ENCODE peak calls at places on chromosomes 12 and 14, in ten cellular contexts. One of them, this sample, is unnamed.

GRCh38 chr14:100417466-100417865 is 94.3 kb downstream of the SLC25A47 start:
- DNase-seq in CD8-positive, alpha-beta T cell: no peak
- DNase-seq in PC-3: peak
- DNase-seq in activated naive CD4-positive, alpha-beta T cell treated with anti-CD3 and anti-CD28 coated beads, Interleukin-2, amount 10 ng/mL, durations not matched to agents 7 days and 5 days: no peak
- DNase-seq in AG10803: peak
- DNase-seq in NCI-H1436: peak
- DNase-seq in OCI-M1: peak
- DNase-seq in dorsolateral prefrontal cortex: peak
- DNase-seq in ascending aorta: no peak
- DNase-seq in astrocyte of the spinal cord: peak
- DNase-seq in this sample: peak

GRCh38 chr12:56488041-56488955 is at the start of gene GLS2:
- DNase-seq in CD8-positive, alpha-beta T cell: peak
- DNase-seq in OCI-M1: no peak
- DNase-seq in ascending aorta: no peak
- DNase-seq in PC-3: peak
- DNase-seq in AG10803: peak
- DNase-seq in activated naive CD4-positive, alpha-beta T cell treated with anti-CD3 and anti-CD28 coated beads, Interleukin-2, amount 10 ng/mL, durations not matched to agents 7 days and 5 days: peak
- DNase-seq in dorsolateral prefrontal cortex: peak
- DNase-seq in astrocyte of the spinal cord: peak
- DNase-seq in NCI-H1436: peak
- DNase-seq in this sample: peak

GRCh38 chr12:118582863-118583262 is 206.5 kb downstream of the SUDS3 start:
- DNase-seq in OCI-M1: no peak
- DNase-seq in CD8-positive, alpha-beta T cell: no peak
- DNase-seq in activated naive CD4-positive, alpha-beta T cell treated with anti-CD3 and anti-CD28 coated beads, Interleukin-2, amount 10 ng/mL, durations not matched to agents 7 days and 5 days: no peak
- DNase-seq in astrocyte of the spinal cord: no peak
- DNase-seq in PC-3: no peak
- DNase-seq in ascending aorta: no peak
- DNase-seq in AG10803: no peak
- DNase-seq in NCI-H1436: no peak
- DNase-seq in dorsolateral prefrontal cortex: no peak
- DNase-seq in this sample: no peak

GRCh38 chr14:38116895-38117294 is 90.8 kb upstream of the SSTR1 start:
- DNase-seq in PC-3: no peak
- DNase-seq in ascending aorta: no peak
- DNase-seq in NCI-H1436: no peak
- DNase-seq in CD8-positive, alpha-beta T cell: no peak
- DNase-seq in dorsolateral prefrontal cortex: no peak
- DNase-seq in activated naive CD4-positive, alpha-beta T cell treated with anti-CD3 and anti-CD28 coated beads, Interleukin-2, amount 10 ng/mL, durations not matched to agents 7 days and 5 days: no peak
- DNase-seq in astrocyte of the spinal cord: no peak
- DNase-seq in OCI-M1: no peak
- DNase-seq in AG10803: no peak
- DNase-seq in this sample: no peak

GRCh38 chr14:40312296-40312695 is 880.1 kb upstream of the FBXO33 start:
- DNase-seq in dorsolateral prefrontal cortex: no peak
- DNase-seq in AG10803: no peak
- DNase-seq in PC-3: peak
- DNase-seq in OCI-M1: no peak
- DNase-seq in NCI-H1436: no peak
- DNase-seq in astrocyte of the spinal cord: no peak
- DNase-seq in activated naive CD4-positive, alpha-beta T cell treated with anti-CD3 and anti-CD28 coated beads, Interleukin-2, amount 10 ng/mL, durations not matched to agents 7 days and 5 days: no peak
- DNase-seq in ascending aorta: no peak
- DNase-seq in CD8-positive, alpha-beta T cell: no peak
- DNase-seq in this sample: no peak

GRCh38 chr14:59100203-59100602 is 88.3 kb upstream of the DAAM1 start:
- DNase-seq in dorsolateral prefrontal cortex: no peak
- DNase-seq in CD8-positive, alpha-beta T cell: no peak
- DNase-seq in PC-3: no peak
- DNase-seq in activated naive CD4-positive, alpha-beta T cell treated with anti-CD3 and anti-CD28 coated beads, Interleukin-2, amount 10 ng/mL, durations not matched to agents 7 days and 5 days: no peak
- DNase-seq in ascending aorta: no peak
- DNase-seq in AG10803: no peak
- DNase-seq in NCI-H1436: no peak
- DNase-seq in OCI-M1: no peak
- DNase-seq in astrocyte of the spinal cord: no peak
- DNase-seq in this sample: no peak

GRCh38 chr12:88856201-88856600 is 275.9 kb upstream of the KITLG start:
- DNase-seq in AG10803: no peak
- DNase-seq in NCI-H1436: no peak
- DNase-seq in OCI-M1: no peak
- DNase-seq in activated naive CD4-positive, alpha-beta T cell treated with anti-CD3 and anti-CD28 coated beads, Interleukin-2, amount 10 ng/mL, durations not matched to agents 7 days and 5 days: no peak
- DNase-seq in PC-3: no peak
- DNase-seq in dorsolateral prefrontal cortex: no peak
- DNase-seq in CD8-positive, alpha-beta T cell: no peak
- DNase-seq in astrocyte of the spinal cord: no peak
- DNase-seq in ascending aorta: no peak
- DNase-seq in this sample: no peak

GRCh38 chr12:132284071-132284492 is 45.3 kb downstream of the GALNT9 start:
- DNase-seq in NCI-H1436: no peak
- DNase-seq in PC-3: peak
- DNase-seq in AG10803: peak
- DNase-seq in activated naive CD4-positive, alpha-beta T cell treated with anti-CD3 and anti-CD28 coated beads, Interleukin-2, amount 10 ng/mL, durations not matched to agents 7 days and 5 days: peak
- DNase-seq in OCI-M1: peak
- DNase-seq in astrocyte of the spinal cord: no peak
- DNase-seq in ascending aorta: no peak
- DNase-seq in dorsolateral prefrontal cortex: peak
- DNase-seq in CD8-positive, alpha-beta T cell: no peak
- DNase-seq in this sample: no peak

GRCh38 chr12:20367731-20368652 is at the start of gene PDE3A:
- DNase-seq in OCI-M1: peak
- DNase-seq in activated naive CD4-positive, alpha-beta T cell treated with anti-CD3 and anti-CD28 coated beads, Interleukin-2, amount 10 ng/mL, durations not matched to agents 7 days and 5 days: no peak
- DNase-seq in CD8-positive, alpha-beta T cell: no peak
- DNase-seq in dorsolateral prefrontal cortex: peak
- DNase-seq in astrocyte of the spinal cord: peak
- DNase-seq in ascending aorta: no peak
- DNase-seq in AG10803: peak
- DNase-seq in PC-3: peak
- DNase-seq in NCI-H1436: no peak
- DNase-seq in this sample: peak

GRCh38 chr14:24679248-24680085 is 45.5 kb upstream of the GZMB start:
- DNase-seq in AG10803: no peak
- DNase-seq in PC-3: no peak
- DNase-seq in dorsolateral prefrontal cortex: no peak
- DNase-seq in astrocyte of the spinal cord: no peak
- DNase-seq in activated naive CD4-positive, alpha-beta T cell treated with anti-CD3 and anti-CD28 coated beads, Interleukin-2, amount 10 ng/mL, durations not matched to agents 7 days and 5 days: no peak
- DNase-seq in NCI-H1436: no peak
- DNase-seq in ascending aorta: no peak
- DNase-seq in OCI-M1: no peak
- DNase-seq in CD8-positive, alpha-beta T cell: no peak
- DNase-seq in this sample: no peak

GRCh38 chr14:20855652-20856291 is 35.4 kb upstream of the RNASE3 start:
- DNase-seq in astrocyte of the spinal cord: peak
- DNase-seq in CD8-positive, alpha-beta T cell: no peak
- DNase-seq in ascending aorta: no peak
- DNase-seq in NCI-H1436: no peak
- DNase-seq in OCI-M1: peak
- DNase-seq in AG10803: peak
- DNase-seq in dorsolateral prefrontal cortex: peak
- DNase-seq in PC-3: peak
- DNase-seq in activated naive CD4-positive, alpha-beta T cell treated with anti-CD3 and anti-CD28 coated beads, Interleukin-2, amount 10 ng/mL, durations not matched to agents 7 days and 5 days: peak
- DNase-seq in this sample: no peak

GRCh38 chr14:57754558-57754957 is 111.3 kb downstream of the SLC35F4 start:
- DNase-seq in NCI-H1436: no peak
- DNase-seq in OCI-M1: no peak
- DNase-seq in PC-3: no peak
- DNase-seq in activated naive CD4-positive, alpha-beta T cell treated with anti-CD3 and anti-CD28 coated beads, Interleukin-2, amount 10 ng/mL, durations not matched to agents 7 days and 5 days: no peak
- DNase-seq in astrocyte of the spinal cord: no peak
- DNase-seq in AG10803: no peak
- DNase-seq in ascending aorta: no peak
- DNase-seq in CD8-positive, alpha-beta T cell: no peak
- DNase-seq in dorsolateral prefrontal cortex: no peak
- DNase-seq in this sample: no peak

GRCh38 chr12:92469837-92470236 is 233.0 kb upstream of the PLEKHG7 start:
- DNase-seq in OCI-M1: no peak
- DNase-seq in activated naive CD4-positive, alpha-beta T cell treated with anti-CD3 and anti-CD28 coated beads, Interleukin-2, amount 10 ng/mL, durations not matched to agents 7 days and 5 days: no peak
- DNase-seq in astrocyte of the spinal cord: peak
- DNase-seq in AG10803: peak
- DNase-seq in PC-3: peak
- DNase-seq in ascending aorta: no peak
- DNase-seq in dorsolateral prefrontal cortex: no peak
- DNase-seq in CD8-positive, alpha-beta T cell: no peak
- DNase-seq in NCI-H1436: no peak
- DNase-seq in this sample: no peak

GRCh38 chr12:100798799-100799198 is 4.2 kb downstream of the ANO4 start:
- DNase-seq in CD8-positive, alpha-beta T cell: no peak
- DNase-seq in PC-3: no peak
- DNase-seq in NCI-H1436: no peak
- DNase-seq in ascending aorta: no peak
- DNase-seq in astrocyte of the spinal cord: peak
- DNase-seq in OCI-M1: no peak
- DNase-seq in AG10803: no peak
- DNase-seq in dorsolateral prefrontal cortex: no peak
- DNase-seq in activated naive CD4-positive, alpha-beta T cell treated with anti-CD3 and anti-CD28 coated beads, Interleukin-2, amount 10 ng/mL, durations not matched to agents 7 days and 5 days: no peak
- DNase-seq in this sample: no peak

GRCh38 chr12:118034429-118035193 is 18.1 kb downstream of the RFC5 start:
- DNase-seq in CD8-positive, alpha-beta T cell: no peak
- DNase-seq in AG10803: peak
- DNase-seq in ascending aorta: no peak
- DNase-seq in NCI-H1436: no peak
- DNase-seq in PC-3: peak
- DNase-seq in activated naive CD4-positive, alpha-beta T cell treated with anti-CD3 and anti-CD28 coated beads, Interleukin-2, amount 10 ng/mL, durations not matched to agents 7 days and 5 days: no peak
- DNase-seq in dorsolateral prefrontal cortex: no peak
- DNase-seq in OCI-M1: peak
- DNase-seq in astrocyte of the spinal cord: peak
- DNase-seq in this sample: no peak

GRCh38 chr12:111404362-111405148 is 1.2 kb upstream of the SH2B3 start:
- DNase-seq in CD8-positive, alpha-beta T cell: no peak
- DNase-seq in PC-3: no peak
- DNase-seq in dorsolateral prefrontal cortex: no peak
- DNase-seq in NCI-H1436: no peak
- DNase-seq in activated naive CD4-positive, alpha-beta T cell treated with anti-CD3 and anti-CD28 coated beads, Interleukin-2, amount 10 ng/mL, durations not matched to agents 7 days and 5 days: peak
- DNase-seq in astrocyte of the spinal cord: no peak
- DNase-seq in OCI-M1: peak
- DNase-seq in AG10803: no peak
- DNase-seq in ascending aorta: no peak
- DNase-seq in this sample: no peak

GRCh38 chr12:2108166-2108565 is 55.4 kb downstream of the CACNA1C start:
- DNase-seq in ascending aorta: no peak
- DNase-seq in AG10803: no peak
- DNase-seq in dorsolateral prefrontal cortex: no peak
- DNase-seq in activated naive CD4-positive, alpha-beta T cell treated with anti-CD3 and anti-CD28 coated beads, Interleukin-2, amount 10 ng/mL, durations not matched to agents 7 days and 5 days: no peak
- DNase-seq in OCI-M1: no peak
- DNase-seq in PC-3: no peak
- DNase-seq in CD8-positive, alpha-beta T cell: no peak
- DNase-seq in astrocyte of the spinal cord: no peak
- DNase-seq in NCI-H1436: no peak
- DNase-seq in this sample: no peak

GRCh38 chr12:14905269-14906004 is 19.8 kb upstream of the MGP start:
- DNase-seq in AG10803: no peak
- DNase-seq in CD8-positive, alpha-beta T cell: no peak
- DNase-seq in OCI-M1: no peak
- DNase-seq in PC-3: no peak
- DNase-seq in astrocyte of the spinal cord: peak
- DNase-seq in ascending aorta: no peak
- DNase-seq in NCI-H1436: no peak
- DNase-seq in dorsolateral prefrontal cortex: no peak
- DNase-seq in activated naive CD4-positive, alpha-beta T cell treated with anti-CD3 and anti-CD28 coated beads, Interleukin-2, amount 10 ng/mL, durations not matched to agents 7 days and 5 days: no peak
- DNase-seq in this sample: no peak

GRCh38 chr14:61638595-61639391 is 56.5 kb upstream of the HIF1A start:
- DNase-seq in PC-3: peak
- DNase-seq in AG10803: no peak
- DNase-seq in astrocyte of the spinal cord: no peak
- DNase-seq in CD8-positive, alpha-beta T cell: no peak
- DNase-seq in NCI-H1436: no peak
- DNase-seq in activated naive CD4-positive, alpha-beta T cell treated with anti-CD3 and anti-CD28 coated beads, Interleukin-2, amount 10 ng/mL, durations not matched to agents 7 days and 5 days: no peak
- DNase-seq in OCI-M1: no peak
- DNase-seq in dorsolateral prefrontal cortex: no peak
- DNase-seq in ascending aorta: no peak
- DNase-seq in this sample: no peak

GRCh38 chr14:76844223-76844622 is 18.0 kb downstream of the LRRC74A start:
- DNase-seq in PC-3: peak
- DNase-seq in dorsolateral prefrontal cortex: no peak
- DNase-seq in activated naive CD4-positive, alpha-beta T cell treated with anti-CD3 and anti-CD28 coated beads, Interleukin-2, amount 10 ng/mL, durations not matched to agents 7 days and 5 days: peak
- DNase-seq in ascending aorta: peak
- DNase-seq in AG10803: peak
- DNase-seq in astrocyte of the spinal cord: peak
- DNase-seq in OCI-M1: peak
- DNase-seq in NCI-H1436: no peak
- DNase-seq in CD8-positive, alpha-beta T cell: peak
- DNase-seq in this sample: no peak

GRCh38 chr14:25003537-25003936 is 46.4 kb downstream of the STXBP6 start:
- DNase-seq in AG10803: peak
- DNase-seq in PC-3: peak
- DNase-seq in activated naive CD4-positive, alpha-beta T cell treated with anti-CD3 and anti-CD28 coated beads, Interleukin-2, amount 10 ng/mL, durations not matched to agents 7 days and 5 days: no peak
- DNase-seq in astrocyte of the spinal cord: no peak
- DNase-seq in NCI-H1436: no peak
- DNase-seq in ascending aorta: no peak
- DNase-seq in OCI-M1: no peak
- DNase-seq in dorsolateral prefrontal cortex: no peak
- DNase-seq in CD8-positive, alpha-beta T cell: no peak
- DNase-seq in this sample: no peak

GRCh38 chr12:29552324-29552927 is 54.9 kb upstream of the OVCH1 start:
- DNase-seq in AG10803: peak
- DNase-seq in OCI-M1: peak
- DNase-seq in NCI-H1436: no peak
- DNase-seq in dorsolateral prefrontal cortex: peak
- DNase-seq in PC-3: peak
- DNase-seq in CD8-positive, alpha-beta T cell: peak
- DNase-seq in ascending aorta: no peak
- DNase-seq in astrocyte of the spinal cord: peak
- DNase-seq in activated naive CD4-positive, alpha-beta T cell treated with anti-CD3 and anti-CD28 coated beads, Interleukin-2, amount 10 ng/mL, durations not matched to agents 7 days and 5 days: peak
- DNase-seq in this sample: no peak

GRCh38 chr12:88036368-88036965 is 7.3 kb upstream of the C12orf50 start:
- DNase-seq in NCI-H1436: no peak
- DNase-seq in PC-3: peak
- DNase-seq in CD8-positive, alpha-beta T cell: no peak
- DNase-seq in OCI-M1: peak
- DNase-seq in astrocyte of the spinal cord: peak
- DNase-seq in dorsolateral prefrontal cortex: no peak
- DNase-seq in AG10803: peak
- DNase-seq in activated naive CD4-positive, alpha-beta T cell treated with anti-CD3 and anti-CD28 coated beads, Interleukin-2, amount 10 ng/mL, durations not matched to agents 7 days and 5 days: no peak
- DNase-seq in ascending aorta: no peak
- DNase-seq in this sample: no peak

GRCh38 chr12:30145351-30146017 is 361.7 kb upstream of the TMTC1 start:
- DNase-seq in NCI-H1436: no peak
- DNase-seq in CD8-positive, alpha-beta T cell: no peak
- DNase-seq in OCI-M1: no peak
- DNase-seq in astrocyte of the spinal cord: no peak
- DNase-seq in ascending aorta: no peak
- DNase-seq in dorsolateral prefrontal cortex: no peak
- DNase-seq in AG10803: no peak
- DNase-seq in PC-3: no peak
- DNase-seq in activated naive CD4-positive, alpha-beta T cell treated with anti-CD3 and anti-CD28 coated beads, Interleukin-2, amount 10 ng/mL, durations not matched to agents 7 days and 5 days: no peak
- DNase-seq in this sample: no peak

GRCh38 chr12:48002773-48003218 is 1.5 kb downstream of the COL2A1 start:
- DNase-seq in dorsolateral prefrontal cortex: peak
- DNase-seq in NCI-H1436: no peak
- DNase-seq in AG10803: peak
- DNase-seq in PC-3: peak
- DNase-seq in OCI-M1: no peak
- DNase-seq in CD8-positive, alpha-beta T cell: no peak
- DNase-seq in astrocyte of the spinal cord: peak
- DNase-seq in ascending aorta: no peak
- DNase-seq in activated naive CD4-positive, alpha-beta T cell treated with anti-CD3 and anti-CD28 coated beads, Interleukin-2, amount 10 ng/mL, durations not matched to agents 7 days and 5 days: no peak
- DNase-seq in this sample: no peak

GRCh38 chr14:103118019-103118662 is 5.1 kb upstream of the TNFAIP2 start:
- DNase-seq in PC-3: no peak
- DNase-seq in activated naive CD4-positive, alpha-beta T cell treated with anti-CD3 and anti-CD28 coated beads, Interleukin-2, amount 10 ng/mL, durations not matched to agents 7 days and 5 days: no peak
- DNase-seq in AG10803: peak
- DNase-seq in CD8-positive, alpha-beta T cell: no peak
- DNase-seq in OCI-M1: peak
- DNase-seq in NCI-H1436: peak
- DNase-seq in astrocyte of the spinal cord: no peak
- DNase-seq in dorsolateral prefrontal cortex: peak
- DNase-seq in ascending aorta: no peak
- DNase-seq in this sample: no peak

GRCh38 chr12:6507102-6507998 is 13.4 kb downstream of the NCAPD2 start:
- DNase-seq in ascending aorta: no peak
- DNase-seq in NCI-H1436: no peak
- DNase-seq in dorsolateral prefrontal cortex: no peak
- DNase-seq in PC-3: no peak
- DNase-seq in AG10803: no peak
- DNase-seq in activated naive CD4-positive, alpha-beta T cell treated with anti-CD3 and anti-CD28 coated beads, Interleukin-2, amount 10 ng/mL, durations not matched to agents 7 days and 5 days: no peak
- DNase-seq in CD8-positive, alpha-beta T cell: no peak
- DNase-seq in astrocyte of the spinal cord: peak
- DNase-seq in OCI-M1: no peak
- DNase-seq in this sample: no peak

GRCh38 chr12:57147641-57147944 is 174 bp upstream of the LRP1-AS start:
- DNase-seq in NCI-H1436: no peak
- DNase-seq in ascending aorta: no peak
- DNase-seq in OCI-M1: no peak
- DNase-seq in CD8-positive, alpha-beta T cell: no peak
- DNase-seq in activated naive CD4-positive, alpha-beta T cell treated with anti-CD3 and anti-CD28 coated beads, Interleukin-2, amount 10 ng/mL, durations not matched to agents 7 days and 5 days: no peak
- DNase-seq in dorsolateral prefrontal cortex: no peak
- DNase-seq in PC-3: no peak
- DNase-seq in astrocyte of the spinal cord: peak
- DNase-seq in AG10803: peak
- DNase-seq in this sample: no peak